ENCODE peak calls at places on chromosomes 12 and 14, in four cellular contexts. C, P, N and W are unnamed samples.

GRCh38 chr14:26867171-26867757 is 269.4 kb upstream of the NOVA1 start:
- DNase-seq in C (no peak), P (no peak), N (no peak), W (no peak)

GRCh38 chr14:104003616-104004015 is 61.3 kb upstream of the RD3L start:
- DNase-seq in C (no peak), P (no peak), N (no peak), W (no peak)

GRCh38 chr12:25058012-25058411 is 109.1 kb upstream of the BCAT1 start:
- DNase-seq in C (no peak), P (no peak), N (no peak), W (no peak)

GRCh38 chr12:5661820-5662219 is 229.9 kb downstream of the NTF3 start:
- DNase-seq in C (no peak), P (no peak), N (no peak), W (no peak)

GRCh38 chr14:29242755-29243340 is 476.3 kb downstream of the FOXG1 start:
- DNase-seq in C (peak), P (no peak), N (no peak), W (no peak)

GRCh38 chr12:103586132-103586531 is 941 bp upstream of the STAB2 start:
- DNase-seq in C (no peak), P (no peak), N (no peak), W (no peak)

GRCh38 chr14:80215756-80216581 is 4.7 kb upstream of the DIO2 start:
- DNase-seq in C (no peak), P (peak), N (no peak), W (peak)

GRCh38 chr12:52814710-52815155 is 817 bp upstream of the KRT4 start:
- DNase-seq in C (no peak), P (no peak), N (no peak), W (no peak)

GRCh38 chr14:101781240-101782061 is 19.9 kb downstream of the PPP2R5C start:
- DNase-seq in C (no peak), P (no peak), N (peak), W (no peak)

GRCh38 chr12:3962661-3963483 is 89.7 kb upstream of the PARP11 start:
- DNase-seq in C (no peak), P (no peak), N (peak), W (peak)

GRCh38 chr12:41983394-41983793 is 161.3 kb downstream of the GXYLT1 start:
- DNase-seq in C (no peak), P (peak), N (no peak), W (no peak)

GRCh38 chr12:89382366-89382765 is 30.1 kb upstream of the DUSP6 start:
- DNase-seq in C (no peak), P (no peak), N (no peak), W (no peak)

GRCh38 chr12:103626498-103626897 is 39.4 kb downstream of the STAB2 start:
- DNase-seq in C (peak), P (peak), N (no peak), W (peak)

GRCh38 chr14:41605550-41606248 is 977 bp upstream of the LRFN5 start:
- DNase-seq in C (no peak), P (peak), N (no peak), W (peak)

GRCh38 chr12:93167841-93168492 is 209.8 kb upstream of the NUDT4 start:
- DNase-seq in C (peak), P (no peak), N (no peak), W (peak)

GRCh38 chr12:7395950-7396349 is 48.0 kb downstream of the CD163L1 start:
- DNase-seq in C (peak), P (no peak), N (no peak), W (no peak)

GRCh38 chr12:42812086-42812485 is 222.5 kb upstream of the PRICKLE1 start:
- DNase-seq in C (no peak), P (no peak), N (no peak), W (no peak)

GRCh38 chr14:93200553-93200952 is 6.3 kb downstream of the GON7 start:
- DNase-seq in C (no peak), P (no peak), N (no peak), W (no peak)

GRCh38 chr14:32472512-32473472 is 143.7 kb downstream of the AKAP6 start:
- DNase-seq in C (peak), P (no peak), N (no peak), W (no peak)

GRCh38 chr12:116878567-116879508 is 2.4 kb downstream of the HRK start:
- DNase-seq in C (no peak), P (no peak), N (no peak), W (peak)

GRCh38 chr14:77140343-77140936 is 1.2 kb downstream of the ZDHHC22 start:
- DNase-seq in C (no peak), P (no peak), N (no peak), W (no peak)

GRCh38 chr12:6769003-6769389 is 2.8 kb downstream of the PTMS start:
- DNase-seq in C (peak), P (peak), N (no peak), W (peak)

GRCh38 chr12:89257355-89257754 is 94.9 kb downstream of the DUSP6 start:
- DNase-seq in C (no peak), P (no peak), N (no peak), W (no peak)

GRCh38 chr14:69242311-69243224 is 17.4 kb upstream of the GALNT16 start:
- DNase-seq in C (peak), P (peak), N (peak), W (peak)

GRCh38 chr12:47079894-47080724 is at the start of gene AMIGO2:
- DNase-seq in C (peak), P (no peak), N (peak), W (peak)

GRCh38 chr14:105864116-105864515 is 337.7 kb downstream of the TMEM121 start:
- DNase-seq in C (no peak), P (no peak), N (no peak), W (peak)

GRCh38 chr12:89663577-89664357 is 44.9 kb downstream of the ATP2B1 start:
- DNase-seq in C (peak), P (no peak), N (no peak), W (no peak)

GRCh38 chr12:4589941-4590340 is 27.9 kb downstream of the DYRK4 start:
- DNase-seq in C (no peak), P (no peak), N (no peak), W (no peak)

GRCh38 chr12:110780448-110780847 is 37.8 kb upstream of the PPP1CC start:
- DNase-seq in C (no peak), P (no peak), N (peak), W (no peak)

GRCh38 chr14:97166497-97166896 is 369.3 kb downstream of the VRK1 start:
- DNase-seq in C (no peak), P (no peak), N (no peak), W (no peak)

GRCh38 chr14:92589213-92589852 is 75.8 kb downstream of the RIN3 start:
- DNase-seq in C (no peak), P (no peak), N (no peak), W (no peak)

GRCh38 chr14:24051789-24052655 is at the start of gene CARMIL3:
- DNase-seq in C (peak), P (peak), N (peak), W (peak)

GRCh38 chr14:105581551-105582341 is 55.4 kb downstream of the TMEM121 start:
- DNase-seq in C (no peak), P (no peak), N (no peak), W (no peak)

GRCh38 chr14:102362084-102362483 is 606 bp downstream of the CINP start:
- DNase-seq in C (no peak), P (no peak), N (no peak), W (no peak)

GRCh38 chr12:113870035-113870434 is 96.1 kb downstream of the RBM19 start:
- DNase-seq in C (no peak), P (peak), N (no peak), W (no peak)

GRCh38 chr14:91417134-91417982 is at the start of gene CCDC88C:
- DNase-seq in C (peak), P (peak), N (peak), W (peak)

GRCh38 chr14:101950516-101951215 is 13.7 kb upstream of the DYNC1H1 start:
- DNase-seq in C (no peak), P (no peak), N (no peak), W (no peak)

GRCh38 chr12:118746960-118747359 is 234.4 kb upstream of the SRRM4 start:
- DNase-seq in C (no peak), P (no peak), N (no peak), W (no peak)